ENCODE peak calls at places on chromosomes 16 and 17, in six cellular contexts. J is iris pigment epithelial cell, D is fibroblast of the conjunctiva, K is left ventricle myocardium superior, G is iPS-NIHi11, R is GM23248. H is an unnamed sample.

GRCh38 chr16:81901483-81901882 is 109.8 kb downstream of the SDR42E1 start:
- DNase-seq in J (peak; percentile 75), D (no peak), K (peak; percentile 42), G (no peak), R (peak; percentile 14), H (no peak)

GRCh38 chr16:27378871-27379580 is 22.9 kb upstream of the IL21R start:
- DNase-seq in J (peak; percentile 45), D (no peak), K (no peak), G (no peak), R (peak; percentile 20), H (no peak)

GRCh38 chr16:2468142-2468724 is 2.9 kb upstream of the NTN3 start:
- DNase-seq in J (no peak), D (no peak), K (peak; percentile 47), G (no peak), R (peak; percentile 59), H (no peak)

GRCh38 chr17:61211233-61211632 is 188.4 kb upstream of the TBX2 start:
- DNase-seq in J (no peak), D (no peak), K (no peak), G (no peak), R (no peak), H (no peak)

GRCh38 chr17:13702266-13702665 is 100.5 kb upstream of the HS3ST3A1 start:
- DNase-seq in J (peak; percentile 51), D (peak; percentile 9), K (no peak), G (no peak), R (peak; percentile 69), H (no peak)

GRCh38 chr16:87325480-87325879 is 8.3 kb upstream of the C16orf95 start:
- DNase-seq in J (no peak), D (no peak), K (no peak), G (no peak), R (peak; percentile 40), H (no peak)

GRCh38 chr17:1880851-1881630 is 51.2 kb downstream of the RPA1 start:
- DNase-seq in J (peak; percentile 30), D (no peak), K (no peak), G (no peak), R (peak; percentile 37), H (no peak)

GRCh38 chr17:1629647-1630310 is 1.1 kb upstream of the SLC43A2 start:
- DNase-seq in J (peak; percentile 33), D (peak; percentile 12), K (peak; percentile 68), G (peak; percentile 51), R (peak; percentile 64), H (peak; percentile 67)

GRCh38 chr17:32936894-32937500 is 9.0 kb downstream of the TMEM98 start:
- DNase-seq in J (peak; percentile 72), D (peak; percentile 49), K (peak; percentile 77), G (peak; percentile 93), R (peak; percentile 75), H (peak; percentile 82)

GRCh38 chr17:70137451-70138230 is 31.7 kb upstream of the KCNJ2 start:
- DNase-seq in J (peak; percentile 96), D (peak; percentile 92), K (no peak), G (no peak), R (peak; percentile 93), H (peak; percentile 31)

GRCh38 chr17:43767053-43767712 is 8.6 kb upstream of the SOST start:
- DNase-seq in J (no peak), D (no peak), K (no peak), G (no peak), R (no peak), H (no peak)

GRCh38 chr17:27315322-27315721 is 21.4 kb downstream of the WSB1 start:
- DNase-seq in J (peak; percentile 93), D (peak; percentile 77), K (peak; percentile 92), G (peak; percentile 30), R (peak; percentile 95), H (peak; percentile 90)

GRCh38 chr17:74449773-74450172 is 16.7 kb upstream of the CD300A start:
- DNase-seq in J (no peak), D (no peak), K (peak; percentile 26), G (no peak), R (no peak), H (no peak)

GRCh38 chr16:30184430-30185140 is 1.2 kb downstream of the CORO1A start:
- DNase-seq in J (no peak), D (no peak), K (peak; percentile 53), G (no peak), R (no peak), H (peak; percentile 43)

GRCh38 chr17:17435323-17435722 is 41.5 kb upstream of the MED9 start:
- DNase-seq in J (peak; percentile 92), D (no peak), K (no peak), G (no peak), R (peak; percentile 94), H (no peak)

GRCh38 chr16:31129568-31130335 is 5.8 kb downstream of the PRSS8 start:
- DNase-seq in J (no peak), D (no peak), K (peak; percentile 81), G (no peak), R (peak; percentile 33), H (peak; percentile 81)

GRCh38 chr16:73268311-73268997 is 220.5 kb upstream of the ZFHX3 start:
- DNase-seq in J (no peak), D (no peak), K (no peak), G (peak; percentile 37), R (peak; percentile 30), H (no peak)

GRCh38 chr16:4344659-4345438 is 6.3 kb downstream of the PAM16 start:
- DNase-seq in J (no peak), D (no peak), K (no peak), G (no peak), R (peak; percentile 57), H (no peak)

GRCh38 chr16:84175351-84176081 is 11.3 kb downstream of the TAF1C start:
- DNase-seq in J (peak; percentile 30), D (no peak), K (no peak), G (peak; percentile 76), R (peak; percentile 67), H (peak; percentile 69)

GRCh38 chr17:5297245-5297644 is 15.2 kb downstream of the RABEP1 start:
- DNase-seq in J (peak; percentile 18), D (no peak), K (no peak), G (no peak), R (no peak), H (no peak)

GRCh38 chr17:77002103-77003045 is 134.2 kb downstream of the MGAT5B start:
- DNase-seq in J (peak; percentile 79), D (no peak), K (no peak), G (peak; percentile 53), R (peak; percentile 57), H (no peak)

GRCh38 chr16:89637379-89637778 is 20.1 kb downstream of the CHMP1A start:
- DNase-seq in J (no peak), D (no peak), K (no peak), G (no peak), R (no peak), H (no peak)

GRCh38 chr17:81457917-81458555 is 54.6 kb downstream of the ACTG1 start:
- DNase-seq in J (no peak), D (no peak), K (no peak), G (no peak), R (no peak), H (no peak)

GRCh38 chr17:16916557-16916920 is 55.4 kb downstream of the TNFRSF13B start:
- DNase-seq in J (no peak), D (no peak), K (no peak), G (no peak), R (no peak), H (no peak)

H was measured in left cardiac atrium.